ENCODE peak calls at places on chromosomes 3 and 15, in eight cellular contexts. N, J, M, X, R, Y, P and I are unnamed samples.

GRCh38 chr3:24254649-24255048 is 240.0 kb downstream of the THRB start:
- DNase-seq in N (no peak), J (no peak), M (no peak), X (no peak), R (no peak), Y (peak), P (no peak), I (no peak)

GRCh38 chr3:141114816-141115458 is 63.8 kb downstream of the SPSB4 start:
- DNase-seq in N (peak), J (no peak), M (no peak), X (peak), R (no peak), Y (no peak), P (no peak), I (no peak)

GRCh38 chr3:100682056-100682853 is 27.0 kb upstream of the TFG start:
- DNase-seq in N (no peak), J (no peak), M (peak), X (no peak), R (no peak), Y (no peak), P (no peak), I (peak)

GRCh38 chr3:194158942-194159439 is 23.0 kb downstream of the HES1 start:
- DNase-seq in N (no peak), J (peak), M (no peak), X (no peak), R (no peak), Y (no peak), P (no peak), I (no peak)

GRCh38 chr15:100078511-100079220 is 263.1 kb downstream of the ADAMTS17 start:
- DNase-seq in N (no peak), J (no peak), M (no peak), X (no peak), R (no peak), Y (no peak), P (no peak), I (no peak)

GRCh38 chr3:52891164-52891563 is 6.2 kb downstream of the STIMATE start:
- DNase-seq in N (no peak), J (no peak), M (no peak), X (no peak), R (no peak), Y (no peak), P (no peak), I (no peak)

GRCh38 chr15:66795851-66796250 is 93.8 kb downstream of the SMAD6 start:
- DNase-seq in N (no peak), J (no peak), M (no peak), X (no peak), R (no peak), Y (no peak), P (no peak), I (no peak)

GRCh38 chr3:190597291-190597690 is 83.4 kb downstream of the IL1RAP start:
- DNase-seq in N (no peak), J (no peak), M (peak), X (no peak), R (no peak), Y (no peak), P (no peak), I (no peak)

GRCh38 chr3:197136744-197137143 is 107.1 kb upstream of the MELTF start:
- DNase-seq in N (no peak), J (no peak), M (no peak), X (no peak), R (no peak), Y (no peak), P (no peak), I (no peak)

GRCh38 chr3:150035400-150035799 is 64.7 kb upstream of the PFN2 start:
- DNase-seq in N (no peak), J (no peak), M (no peak), X (no peak), R (no peak), Y (no peak), P (no peak), I (no peak)

GRCh38 chr15:82139823-82140268 is 94.0 kb upstream of the MEX3B start:
- DNase-seq in N (peak), J (no peak), M (no peak), X (no peak), R (no peak), Y (peak), P (no peak), I (no peak)

GRCh38 chr3:33392703-33393125 is 47.5 kb downstream of the UBP1 start:
- DNase-seq in N (peak), J (no peak), M (no peak), X (no peak), R (peak), Y (peak), P (no peak), I (no peak)

GRCh38 chr15:34588046-34588674 is 4.7 kb upstream of the GOLGA8B start:
- DNase-seq in N (peak), J (peak), M (peak), X (peak), R (peak), Y (peak), P (no peak), I (peak)

GRCh38 chr3:43998841-43999805 is 242.6 kb upstream of the TOPAZ1 start:
- DNase-seq in N (peak), J (no peak), M (no peak), X (no peak), R (no peak), Y (peak), P (no peak), I (no peak)

GRCh38 chr15:45166792-45167630 is 20.8 kb downstream of the SHF start:
- DNase-seq in N (peak), J (peak), M (peak), X (peak), R (peak), Y (peak), P (peak), I (peak)

GRCh38 chr3:60933828-60934227 is 317.4 kb downstream of the FHIT start:
- DNase-seq in N (no peak), J (no peak), M (no peak), X (no peak), R (no peak), Y (no peak), P (no peak), I (no peak)

GRCh38 chr3:159762238-159762637 is 226.4 kb upstream of the IL12A start:
- DNase-seq in N (peak), J (no peak), M (no peak), X (no peak), R (no peak), Y (no peak), P (no peak), I (no peak)

GRCh38 chr15:62549345-62549970 is 384.4 kb upstream of the C2CD4B start:
- DNase-seq in N (peak), J (peak), M (no peak), X (no peak), R (no peak), Y (peak), P (no peak), I (no peak)

DNA sequence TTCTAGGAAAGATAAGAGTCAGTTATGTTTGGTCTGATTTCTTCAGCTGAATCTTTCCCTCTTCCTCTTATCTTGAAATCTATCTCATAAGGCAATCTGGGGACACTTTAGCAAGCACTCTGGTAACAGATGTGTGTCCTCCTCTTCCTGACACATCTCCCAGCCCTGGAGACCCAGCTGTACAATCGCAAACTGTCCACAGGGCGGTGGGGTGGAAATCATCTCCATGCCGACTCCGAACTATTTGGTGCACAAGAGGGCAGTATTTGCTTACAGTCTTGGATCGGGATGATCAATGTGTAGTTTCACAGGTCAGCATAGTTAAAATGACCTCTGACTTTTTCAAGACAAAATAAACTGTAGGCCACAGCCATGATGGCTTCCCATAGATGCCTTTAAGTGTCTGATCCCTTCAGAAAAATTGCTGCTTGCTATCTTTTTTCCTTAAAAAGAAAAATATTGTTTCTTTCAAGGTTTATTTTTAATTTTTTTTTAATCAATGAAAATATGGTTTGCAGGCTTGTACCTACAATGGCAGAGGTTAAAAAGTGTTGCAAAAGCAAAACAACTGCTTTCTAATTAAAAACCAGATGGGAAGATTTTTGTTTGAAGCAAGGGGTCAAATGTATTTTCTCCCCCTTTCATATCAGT is 17.7 kb downstream of the EEFSEC start:
- DNase-seq in N (peak), J (peak), M (peak), X (peak), R (peak), Y (peak), P (no peak), I (peak)
- TF ChIP-seq CTCF in N (peak), J (peak), M (peak), X (peak), R (peak), Y (peak), P (peak), I (peak)

GRCh38 chr15:69463182-69463756 is 10.7 kb downstream of the RPLP1 start:
- DNase-seq in N (no peak), J (no peak), M (no peak), X (no peak), R (no peak), Y (no peak), P (no peak), I (no peak)
- H3K4me3 ChIP-seq in N (peak), J (peak), M (peak), X (peak), R (peak), Y (peak), P (peak), I (peak)

GRCh38 chr3:126752303-126753190 is 48.5 kb downstream of the CHCHD6 start:
- DNase-seq in N (peak), J (peak), M (peak), X (peak), R (peak), Y (peak), P (peak), I (peak)
- H3K27ac ChIP-seq in N (peak), J (no peak), M (no peak), X (no peak), R (no peak), Y (no peak), P (no peak), I (no peak)

GRCh38 chr15:85005319-85005718 is 23.7 kb downstream of the PDE8A start:
- DNase-seq in N (no peak), J (no peak), M (no peak), X (no peak), R (no peak), Y (no peak), P (no peak), I (no peak)
- TF ChIP-seq CTCF in N (peak), J (no peak), M (no peak), X (no peak), R (no peak), Y (peak), P (no peak), I (no peak)

GRCh38 chr3:46883252-46884185 is 6.0 kb downstream of the PTH1R start:
- DNase-seq in N (no peak), J (no peak), M (no peak), X (peak), R (no peak), Y (no peak), P (no peak), I (no peak)
- H3K4me3 ChIP-seq in N (peak), J (peak), M (peak), X (peak), R (peak), Y (no peak), P (peak), I (peak)

GRCh38 chr3:112117826-112118571 is 15.0 kb downstream of the GCSAM start:
- DNase-seq in N (no peak), J (no peak), M (peak), X (no peak), R (peak), Y (no peak), P (no peak), I (no peak)

GRCh38 chr3:112119686-112120484 is 13.2 kb downstream of the GCSAM start:
- DNase-seq in N (no peak), J (no peak), M (no peak), X (no peak), R (no peak), Y (no peak), P (no peak), I (no peak)

GRCh38 chr3:112121577-112122547 is 11.2 kb downstream of the GCSAM start:
- DNase-seq in N (no peak), J (no peak), M (no peak), X (no peak), R (no peak), Y (no peak), P (no peak), I (no peak)

GRCh38 chr3:112122870-112123269 is 10.2 kb downstream of the GCSAM start:
- DNase-seq in N (no peak), J (no peak), M (no peak), X (no peak), R (no peak), Y (no peak), P (no peak), I (no peak)

GRCh38 chr3:112120485-112120836 is 12.6 kb downstream of the GCSAM start:
- DNase-seq in N (no peak), J (no peak), M (no peak), X (no peak), R (no peak), Y (no peak), P (no peak), I (no peak)
- H3K27ac ChIP-seq in N (no peak), J (no peak), M (no peak), X (no peak), R (no peak), Y (no peak), P (no peak), I (no peak)

GRCh38 chr3:185984203-185984602 is 46.4 kb upstream of the TRA2B start:
- DNase-seq in N (no peak), J (no peak), M (no peak), X (no peak), R (no peak), Y (no peak), P (no peak), I (no peak)

GRCh38 chr3:185989511-185989910 is 51.7 kb upstream of the TRA2B start:
- DNase-seq in N (no peak), J (no peak), M (no peak), X (no peak), R (no peak), Y (no peak), P (no peak), I (no peak)

GRCh38 chr3:185988816-185989175 is 51.0 kb upstream of the TRA2B start:
- DNase-seq in N (no peak), J (no peak), M (no peak), X (no peak), R (no peak), Y (no peak), P (no peak), I (no peak)

GRCh38 chr3:185986201-185986600 is 48.4 kb upstream of the TRA2B start:
- DNase-seq in N (peak), J (no peak), M (no peak), X (no peak), R (no peak), Y (no peak), P (no peak), I (no peak)

GRCh38 chr3:185988080-185988815 is 50.4 kb upstream of the TRA2B start:
- DNase-seq in N (no peak), J (no peak), M (no peak), X (no peak), R (no peak), Y (no peak), P (no peak), I (no peak)
- TF ChIP-seq CTCF in N (no peak), J (no peak), M (no peak), X (no peak), R (no peak), Y (peak), P (no peak), I (no peak)